ENCODE peak calls at places on chromosomes 11 and 22, in six cellular contexts. K is MM.1S, A is astrocyte, U is ovary, V is left ventricle myocardium inferior, J is adrenal gland. O is an unnamed sample.

GRCh38 chr11:35235944-35236666 is 97.1 kb downstream of the CD44 start:
- DNase-seq in U (no peak), V (no peak), J (no peak), A (peak; percentile 87), K (no peak), O (no peak)

GRCh38 chr11:23727821-23728220 is 769.0 kb upstream of the LUZP2 start:
- DNase-seq in A (peak; percentile 87), K (no peak), J (no peak), U (no peak), V (no peak), O (no peak)

GRCh38 chr11:86722748-86723147 is 50.3 kb upstream of the ME3 start:
- DNase-seq in J (no peak), U (no peak), V (no peak), K (no peak), A (no peak), O (no peak)

GRCh38 chr11:6771926-6772898 is at the start of gene OR2AG2:
- DNase-seq in J (peak; percentile 27), V (no peak), A (no peak), K (peak; percentile 61), U (no peak), O (no peak)

GRCh38 chr11:47163198-47163597 is 13.5 kb downstream of the ARFGAP2 start:
- DNase-seq in U (no peak), K (no peak), V (no peak), A (no peak), J (no peak), O (no peak)

GRCh38 chr11:19185516-19186052 is 16.2 kb downstream of the CSRP3 start:
- DNase-seq in V (no peak), K (no peak), U (no peak), J (no peak), A (no peak), O (no peak)

GRCh38 chr11:46694095-46694494 is 6.3 kb downstream of the ARHGAP1 start:
- DNase-seq in K (no peak), A (no peak), J (no peak), V (no peak), U (no peak), O (no peak)

GRCh38 chr22:19037282-19038163 is 84.7 kb downstream of the DGCR2 start:
- DNase-seq in A (no peak), K (no peak), J (no peak), V (no peak), U (no peak), O (no peak)

GRCh38 chr11:134554861-134555260 is 142.8 kb upstream of the B3GAT1 start:
- DNase-seq in J (no peak), A (no peak), V (no peak), K (no peak), U (no peak), O (no peak)

GRCh38 chr22:23223566-23224317 is 43.4 kb downstream of the BCR start:
- DNase-seq in K (no peak), J (peak; percentile 33), U (no peak), A (no peak), V (no peak), O (no peak)

GRCh38 chr11:2542406-2542805 is 97.6 kb downstream of the KCNQ1 start:
- DNase-seq in J (peak; percentile 1), K (no peak), A (no peak), U (no peak), V (no peak), O (no peak)

GRCh38 chr11:103601230-103601846 is 435.1 kb upstream of the DDI1 start:
- DNase-seq in U (no peak), A (peak; percentile 38), J (peak; percentile 52), V (no peak), K (peak; percentile 53), O (peak; percentile 46)

GRCh38 chr11:126573325-126574076 is 218.0 kb downstream of the ST3GAL4 start:
- DNase-seq in K (peak; percentile 2), V (no peak), J (no peak), A (no peak), U (no peak), O (peak; percentile 46)

GRCh38 chr11:77596626-77597025 is 6.9 kb downstream of the AQP11 start:
- DNase-seq in J (no peak), V (no peak), U (no peak), A (peak; percentile 20), K (no peak), O (no peak)

GRCh38 chr22:40394607-40395006 is 24.2 kb downstream of the SGSM3 start:
- DNase-seq in V (no peak), K (no peak), J (no peak), U (no peak), A (no peak), O (no peak)

GRCh38 chr22:36258750-36259619 is 6.1 kb downstream of the APOL1 start:
- DNase-seq in J (no peak), U (peak; percentile 78), V (peak; percentile 34), A (no peak), K (peak; percentile 94), O (peak; percentile 52)

GRCh38 chr11:45543808-45544422 is 121.5 kb downstream of the CHST1 start:
- DNase-seq in J (no peak), A (no peak), U (no peak), K (peak; percentile 26), V (no peak), O (peak; percentile 76)

GRCh38 chr22:44879301-44879680 is 126.9 kb downstream of the ARHGAP8 start:
- DNase-seq in K (no peak), U (no peak), V (no peak), J (no peak), A (no peak), O (no peak)

GRCh38 chr22:35476341-35476740 is 64.3 kb upstream of the RASD2 start:
- DNase-seq in U (no peak), V (no peak), A (peak; percentile 46), K (no peak), J (no peak), O (no peak)

GRCh38 chr11:18457435-18457834 is 1.8 kb downstream of the LDHAL6A start:
- DNase-seq in K (no peak), V (no peak), U (no peak), A (peak; percentile 39), J (peak; percentile 63), O (no peak)

GRCh38 chr11:110526323-110526722 is 96.6 kb downstream of the FDX1 start:
- DNase-seq in U (no peak), J (no peak), V (no peak), A (no peak), K (peak; percentile 59), O (no peak)

GRCh38 chr22:50308597-50308935 is 1.1 kb upstream of the PLXNB2 start:
- DNase-seq in A (peak; percentile 42), U (peak; percentile 76), J (peak; percentile 91), V (peak; percentile 92), K (no peak), O (peak; percentile 51)

GRCh38 chr11:22711212-22711770 is 44.9 kb downstream of the GAS2 start:
- DNase-seq in K (no peak), U (no peak), J (no peak), A (no peak), V (no peak), O (no peak)

DNA sequence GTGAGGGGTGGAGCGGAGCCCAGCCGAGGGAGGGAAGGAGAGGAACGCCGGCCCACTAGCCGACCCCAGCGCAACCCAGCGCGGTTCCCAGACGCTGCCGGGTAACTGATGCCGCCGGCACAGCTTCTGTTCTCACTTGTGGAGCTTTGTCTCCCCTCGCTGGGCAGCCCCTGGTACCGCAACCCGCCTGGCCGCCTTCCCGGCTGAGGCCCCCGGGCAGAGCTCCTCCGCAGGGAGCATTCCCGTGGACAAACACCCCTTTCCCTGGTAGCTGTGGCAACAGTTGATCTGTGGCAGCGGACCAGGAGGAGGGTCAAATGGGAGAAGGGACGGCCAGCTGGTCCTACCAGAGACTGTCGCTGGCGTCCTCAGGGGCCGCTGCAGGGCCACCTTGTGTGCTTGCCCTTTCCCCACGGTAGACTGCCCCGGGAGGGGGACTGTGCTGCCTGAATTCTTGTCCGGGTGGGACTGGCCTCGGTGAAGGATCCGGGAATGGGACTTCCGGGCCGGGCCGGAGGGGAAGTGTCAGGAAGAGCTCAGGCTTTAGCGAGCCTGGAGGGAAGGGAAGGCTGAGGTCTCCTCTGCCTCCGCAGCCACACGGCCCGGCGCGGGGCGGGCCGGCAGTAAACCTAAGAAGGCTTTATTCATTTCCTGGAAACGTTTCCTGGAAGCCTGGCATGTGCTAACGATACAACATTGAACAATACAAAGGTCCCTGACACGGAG is 468.0 kb downstream of the OPCML start:
- DNase-seq in U (peak; percentile 24), A (peak; percentile 75), V (peak; percentile 63), K (peak; percentile 37), J (peak; percentile 53), O (peak; percentile 89)
- TF ChIP-seq CTCF in U (no peak), A (peak; percentile 66), V (peak; percentile 79), K (peak; percentile 40), J (no peak), O (peak; percentile 91)

DNA sequence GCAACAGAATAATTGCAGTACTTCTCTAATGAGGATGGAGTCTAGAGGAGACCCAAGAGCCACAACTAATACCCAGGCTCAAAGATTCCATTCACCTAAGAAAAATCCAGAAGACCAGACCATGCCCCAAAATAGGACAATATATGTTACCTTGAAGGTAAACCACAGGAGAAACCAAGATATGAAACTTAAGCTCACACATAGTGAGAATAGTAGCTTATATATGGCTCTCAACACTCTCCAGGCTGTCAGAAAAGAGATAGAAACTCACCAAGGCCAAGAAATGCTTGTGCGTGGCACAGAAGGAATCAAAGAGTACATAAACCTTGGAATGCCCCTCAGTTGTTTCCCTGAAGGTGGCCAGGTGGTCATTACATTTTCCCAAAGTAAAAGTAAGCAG is 9.1 kb downstream of the FAM111A start:
- DNase-seq in V (no peak), J (no peak), U (no peak), A (no peak), K (peak; percentile 44), O (no peak)
- TF ChIP-seq CTCF in V (no peak), J (no peak), U (no peak), A (no peak), K (no peak), O (no peak)

DNA sequence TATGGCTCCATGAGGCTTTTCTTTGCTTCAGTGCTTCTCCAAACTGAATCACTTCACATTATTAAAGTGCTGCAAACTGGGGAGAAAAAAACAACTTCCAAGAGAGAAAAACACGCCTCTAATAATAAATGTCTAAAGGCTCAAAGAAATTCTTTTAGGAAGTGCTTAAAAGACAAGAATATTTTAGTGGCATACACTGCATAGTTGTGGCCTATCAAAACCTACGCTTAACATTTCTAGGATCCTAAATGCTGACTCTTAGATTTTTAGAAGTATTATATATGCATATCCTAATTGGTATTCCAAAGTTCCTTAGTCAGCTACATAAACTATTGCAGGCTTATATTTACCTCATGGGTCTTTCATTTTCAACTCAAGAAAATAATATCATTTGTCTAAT is 879.0 kb upstream of the CCDC90B start:
- DNase-seq in A (peak; percentile 75), K (no peak), U (no peak), J (no peak), V (no peak), O (no peak)
- TF ChIP-seq CTCF in A (no peak), K (no peak), U (no peak), J (no peak), V (no peak), O (no peak)

DNA sequence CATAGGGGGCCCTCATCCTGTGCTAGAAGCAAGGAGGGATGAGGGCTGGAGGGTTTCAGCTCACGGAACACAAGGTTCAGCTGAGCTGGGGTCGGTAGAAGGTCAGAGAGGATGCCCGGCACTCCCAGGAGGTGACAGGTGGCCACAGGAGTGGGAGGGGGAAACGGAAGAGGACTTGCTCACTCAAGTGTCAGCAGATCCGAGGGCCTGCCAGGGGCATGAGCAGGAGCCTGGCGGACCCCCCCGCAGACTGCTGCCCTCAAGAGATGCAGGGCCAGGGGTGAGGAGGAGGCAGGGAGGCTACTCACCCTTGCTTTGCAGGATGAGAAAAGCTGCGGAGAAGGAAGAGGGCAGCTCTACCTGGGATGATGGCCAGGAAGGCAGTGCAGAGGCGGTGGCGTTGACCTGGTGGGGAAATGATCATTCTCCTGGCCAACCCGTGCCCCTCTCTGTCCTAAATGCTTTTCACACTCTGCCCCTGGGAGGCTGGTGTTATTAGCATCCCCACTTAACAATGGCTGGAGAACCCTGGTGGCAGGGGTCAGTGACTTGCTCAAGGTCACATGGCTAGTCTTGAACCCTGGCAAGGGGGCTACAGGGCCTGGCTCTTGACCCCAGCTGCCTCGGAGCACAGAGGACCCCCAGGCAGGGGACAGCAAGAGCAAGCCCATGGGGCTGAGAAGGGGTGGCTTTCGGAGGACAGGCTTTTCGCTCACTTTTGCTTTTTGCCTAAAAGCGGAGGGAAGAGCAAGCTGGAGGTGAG is 30.1 kb upstream of the CSNK1E start:
- DNase-seq in K (no peak), A (no peak), V (no peak), J (no peak), U (no peak), O (peak; percentile 28)
- TF ChIP-seq CTCF in K (no peak), A (no peak), V (no peak), J (no peak), U (no peak), O (no peak)

O was measured in nephron progenitor cell.